ENCODE peak calls at places on chromosomes 6 and 20, in ten cellular contexts. One of them, this sample, is unnamed.

GRCh38 chr6:358847-359246 is 32.7 kb upstream of the IRF4 start:
- DNase-seq in CD8-positive, alpha-beta T cell: no peak
- DNase-seq in fibroblast of lung: no peak
- DNase-seq in GM23338: no peak
- DNase-seq in tibial artery: peak; percentile 60
- DNase-seq in upper lobe of left lung: peak; percentile 74
- DNase-seq in left lung: no peak
- DNase-seq in body of pancreas: no peak
- DNase-seq in prostate gland: no peak
- DNase-seq in pancreas: no peak
- DNase-seq in this sample: no peak

GRCh38 chr20:4962257-4962855 is 39.0 kb downstream of the SLC23A2 start:
- DNase-seq in CD8-positive, alpha-beta T cell: peak; percentile 3
- DNase-seq in fibroblast of lung: no peak
- DNase-seq in GM23338: no peak
- DNase-seq in tibial artery: no peak
- DNase-seq in upper lobe of left lung: no peak
- DNase-seq in left lung: no peak
- DNase-seq in body of pancreas: no peak
- DNase-seq in prostate gland: no peak
- DNase-seq in pancreas: no peak
- DNase-seq in this sample: peak; percentile 38

GRCh38 chr20:54606384-54606783 is 131.0 kb downstream of the DOK5 start:
- DNase-seq in CD8-positive, alpha-beta T cell: no peak
- DNase-seq in fibroblast of lung: no peak
- DNase-seq in GM23338: no peak
- DNase-seq in tibial artery: no peak
- DNase-seq in upper lobe of left lung: no peak
- DNase-seq in left lung: no peak
- DNase-seq in body of pancreas: no peak
- DNase-seq in prostate gland: no peak
- DNase-seq in pancreas: no peak
- DNase-seq in this sample: no peak

GRCh38 chr20:45918182-45918737 is 6.3 kb upstream of the PLTP start:
- DNase-seq in CD8-positive, alpha-beta T cell: no peak
- DNase-seq in fibroblast of lung: peak; percentile 91
- DNase-seq in GM23338: no peak
- DNase-seq in tibial artery: no peak
- DNase-seq in upper lobe of left lung: no peak
- DNase-seq in left lung: no peak
- DNase-seq in body of pancreas: no peak
- DNase-seq in prostate gland: no peak
- DNase-seq in pancreas: no peak
- DNase-seq in this sample: no peak

GRCh38 chr6:16719488-16719887 is 41.8 kb downstream of the ATXN1 start:
- DNase-seq in CD8-positive, alpha-beta T cell: no peak
- DNase-seq in fibroblast of lung: no peak
- DNase-seq in GM23338: no peak
- DNase-seq in tibial artery: no peak
- DNase-seq in upper lobe of left lung: no peak
- DNase-seq in left lung: no peak
- DNase-seq in body of pancreas: no peak
- DNase-seq in prostate gland: no peak
- DNase-seq in pancreas: no peak
- DNase-seq in this sample: no peak

GRCh38 chr6:16741112-16742016 is 19.9 kb downstream of the ATXN1 start:
- DNase-seq in CD8-positive, alpha-beta T cell: no peak
- DNase-seq in fibroblast of lung: peak; percentile 90
- DNase-seq in GM23338: no peak
- DNase-seq in tibial artery: no peak
- DNase-seq in upper lobe of left lung: no peak
- DNase-seq in left lung: no peak
- DNase-seq in body of pancreas: no peak
- DNase-seq in prostate gland: no peak
- DNase-seq in pancreas: no peak
- DNase-seq in this sample: no peak

GRCh38 chr6:44061375-44062104 is 65.7 kb downstream of the MRPL14 start:
- DNase-seq in CD8-positive, alpha-beta T cell: no peak
- DNase-seq in fibroblast of lung: peak; percentile 59
- DNase-seq in GM23338: no peak
- DNase-seq in tibial artery: no peak
- DNase-seq in upper lobe of left lung: no peak
- DNase-seq in left lung: no peak
- DNase-seq in body of pancreas: no peak
- DNase-seq in prostate gland: no peak
- DNase-seq in pancreas: no peak
- DNase-seq in this sample: no peak

GRCh38 chr20:10857362-10858070 is 183.7 kb upstream of the JAG1 start:
- DNase-seq in CD8-positive, alpha-beta T cell: no peak
- DNase-seq in fibroblast of lung: peak; percentile 65
- DNase-seq in GM23338: no peak
- DNase-seq in tibial artery: no peak
- DNase-seq in upper lobe of left lung: no peak
- DNase-seq in left lung: peak; percentile 51
- DNase-seq in body of pancreas: peak; percentile 62
- DNase-seq in prostate gland: no peak
- DNase-seq in pancreas: no peak
- DNase-seq in this sample: no peak

GRCh38 chr20:36832791-36833190 is 43.1 kb upstream of the TLDC2 start:
- DNase-seq in CD8-positive, alpha-beta T cell: no peak
- DNase-seq in fibroblast of lung: no peak
- DNase-seq in GM23338: no peak
- DNase-seq in tibial artery: no peak
- DNase-seq in upper lobe of left lung: no peak
- DNase-seq in left lung: no peak
- DNase-seq in body of pancreas: no peak
- DNase-seq in prostate gland: no peak
- DNase-seq in pancreas: no peak
- DNase-seq in this sample: no peak

GRCh38 chr20:35009665-35010328 is 54.1 kb downstream of the MYH7B start:
- DNase-seq in CD8-positive, alpha-beta T cell: no peak
- DNase-seq in fibroblast of lung: no peak
- DNase-seq in GM23338: no peak
- DNase-seq in tibial artery: no peak
- DNase-seq in upper lobe of left lung: no peak
- DNase-seq in left lung: peak; percentile 21
- DNase-seq in body of pancreas: peak; percentile 0
- DNase-seq in prostate gland: no peak
- DNase-seq in pancreas: no peak
- DNase-seq in this sample: no peak

GRCh38 chr6:148358196-148358785 is 15.7 kb downstream of the SASH1 start:
- DNase-seq in CD8-positive, alpha-beta T cell: no peak
- DNase-seq in fibroblast of lung: peak; percentile 82
- DNase-seq in GM23338: no peak
- DNase-seq in tibial artery: peak; percentile 83
- DNase-seq in upper lobe of left lung: no peak
- DNase-seq in left lung: no peak
- DNase-seq in body of pancreas: peak; percentile 59
- DNase-seq in prostate gland: no peak
- DNase-seq in pancreas: no peak
- DNase-seq in this sample: no peak

GRCh38 chr6:152423216-152424103 is 213.7 kb downstream of the SYNE1 start:
- DNase-seq in CD8-positive, alpha-beta T cell: no peak
- DNase-seq in fibroblast of lung: no peak
- DNase-seq in GM23338: no peak
- DNase-seq in tibial artery: no peak
- DNase-seq in upper lobe of left lung: no peak
- DNase-seq in left lung: no peak
- DNase-seq in body of pancreas: no peak
- DNase-seq in prostate gland: no peak
- DNase-seq in pancreas: no peak
- DNase-seq in this sample: no peak

GRCh38 chr6:125886914-125887313 is 69.7 kb upstream of the HINT3 start:
- DNase-seq in CD8-positive, alpha-beta T cell: no peak
- DNase-seq in fibroblast of lung: no peak
- DNase-seq in GM23338: no peak
- DNase-seq in tibial artery: no peak
- DNase-seq in upper lobe of left lung: no peak
- DNase-seq in left lung: no peak
- DNase-seq in body of pancreas: no peak
- DNase-seq in prostate gland: no peak
- DNase-seq in pancreas: no peak
- DNase-seq in this sample: no peak

GRCh38 chr6:125887372-125887771 is 69.2 kb upstream of the HINT3 start:
- DNase-seq in CD8-positive, alpha-beta T cell: no peak
- DNase-seq in fibroblast of lung: no peak
- DNase-seq in GM23338: no peak
- DNase-seq in tibial artery: no peak
- DNase-seq in upper lobe of left lung: no peak
- DNase-seq in left lung: no peak
- DNase-seq in body of pancreas: no peak
- DNase-seq in prostate gland: no peak
- DNase-seq in pancreas: no peak
- DNase-seq in this sample: no peak

GRCh38 chr6:125884656-125885055 is 71.9 kb upstream of the HINT3 start:
- DNase-seq in CD8-positive, alpha-beta T cell: no peak
- DNase-seq in fibroblast of lung: peak; percentile 17
- DNase-seq in GM23338: no peak
- DNase-seq in tibial artery: no peak
- DNase-seq in upper lobe of left lung: no peak
- DNase-seq in left lung: no peak
- DNase-seq in body of pancreas: no peak
- DNase-seq in prostate gland: no peak
- DNase-seq in pancreas: no peak
- DNase-seq in this sample: no peak

DNA sequence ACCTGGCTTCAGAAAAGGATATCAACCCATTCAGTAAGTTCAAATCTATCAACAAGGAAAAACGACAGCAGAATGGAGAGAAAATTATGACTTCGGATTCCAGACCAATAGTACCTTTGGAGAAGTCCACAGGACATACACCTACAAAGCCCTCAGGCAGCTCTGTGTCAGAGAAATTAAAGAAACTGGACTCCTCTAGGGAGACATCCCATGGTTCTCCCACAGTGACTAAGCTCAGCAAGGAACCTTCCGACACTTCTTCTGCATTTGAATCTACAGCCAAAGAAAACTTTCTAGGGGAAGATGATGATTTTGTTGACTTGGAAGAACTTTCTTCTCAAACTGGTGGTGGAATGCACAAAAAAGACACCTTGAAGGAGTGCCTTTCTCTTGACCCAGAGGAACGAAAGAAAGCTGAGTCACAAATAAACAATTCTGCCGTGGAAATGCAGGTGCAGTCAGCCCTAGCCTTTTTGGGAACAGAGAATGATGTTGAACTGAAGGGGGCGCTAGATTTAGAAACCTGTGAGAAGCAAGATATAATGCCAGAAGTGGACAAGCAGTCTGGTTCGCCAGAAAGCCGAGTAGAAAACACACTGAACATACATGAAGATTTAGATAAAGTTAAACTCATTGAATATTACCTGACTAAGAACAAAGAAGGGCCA is 67.4 kb upstream of the HINT3 start:
- DNase-seq in CD8-positive, alpha-beta T cell: no peak
- DNase-seq in fibroblast of lung: peak; percentile 56
- DNase-seq in GM23338: peak; percentile 89
- DNase-seq in tibial artery: no peak
- DNase-seq in upper lobe of left lung: no peak
- DNase-seq in left lung: no peak
- DNase-seq in body of pancreas: peak; percentile 56
- DNase-seq in prostate gland: no peak
- DNase-seq in pancreas: no peak
- DNase-seq in this sample: no peak
- TF ChIP-seq CTCF in CD8-positive, alpha-beta T cell: peak; percentile 68
- TF ChIP-seq CTCF in fibroblast of lung: peak; percentile 33
- TF ChIP-seq CTCF in GM23338: peak; percentile 92
- TF ChIP-seq CTCF in tibial artery: no peak
- TF ChIP-seq CTCF in upper lobe of left lung: peak; percentile 19
- TF ChIP-seq CTCF in left lung: peak; percentile 44
- TF ChIP-seq CTCF in body of pancreas: peak; percentile 53
- TF ChIP-seq CTCF in prostate gland: peak; percentile 28
- TF ChIP-seq CTCF in pancreas: no peak
- TF ChIP-seq CTCF in this sample: peak; percentile 38

DNA sequence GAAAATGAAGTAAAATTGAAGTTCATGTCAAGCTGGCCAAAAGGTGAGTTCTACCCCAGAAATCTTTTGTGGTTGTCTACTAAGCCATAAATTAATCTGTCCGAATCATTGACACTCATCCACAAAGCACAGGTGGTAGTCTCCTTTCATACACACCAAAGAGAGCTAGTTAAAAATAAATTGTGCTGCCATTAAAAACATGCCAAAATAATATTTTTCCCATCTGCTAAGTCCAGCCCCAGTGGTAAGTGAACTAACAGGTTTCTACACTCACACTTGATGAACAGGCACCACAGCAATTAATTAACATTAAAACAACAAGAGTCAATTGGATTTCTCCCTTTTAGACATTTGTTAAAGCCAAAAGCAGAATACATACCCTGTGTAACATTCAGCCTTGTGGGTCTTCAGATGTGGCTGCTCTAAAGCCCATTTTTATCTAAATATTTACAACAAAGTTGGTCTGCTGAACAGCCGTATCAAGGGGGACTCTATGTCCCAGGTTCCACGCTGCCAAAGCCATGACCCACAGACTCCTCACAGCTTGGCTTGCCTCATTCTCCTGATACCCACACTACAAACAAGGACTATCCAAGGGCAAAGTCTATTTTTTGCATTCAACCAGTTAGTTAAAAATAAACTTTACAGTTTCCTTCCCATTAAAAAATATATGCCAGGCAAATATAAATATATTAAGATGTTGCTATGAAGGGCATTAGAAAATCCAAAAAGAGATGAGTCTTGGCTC is 490.4 kb downstream of the BMP2 start:
- DNase-seq in CD8-positive, alpha-beta T cell: no peak
- DNase-seq in fibroblast of lung: no peak
- DNase-seq in GM23338: no peak
- DNase-seq in tibial artery: no peak
- DNase-seq in upper lobe of left lung: no peak
- DNase-seq in left lung: no peak
- DNase-seq in body of pancreas: no peak
- DNase-seq in prostate gland: no peak
- DNase-seq in pancreas: no peak
- DNase-seq in this sample: no peak
- H3K27ac ChIP-seq in CD8-positive, alpha-beta T cell: no peak overlapping the region
- H3K27ac ChIP-seq in fibroblast of lung: no peak overlapping the region
- H3K27ac ChIP-seq in GM23338: no peak overlapping the region
- H3K27ac ChIP-seq in tibial artery: no peak overlapping the region
- H3K27ac ChIP-seq in upper lobe of left lung: no peak overlapping the region
- H3K27ac ChIP-seq in left lung: no peak overlapping the region
- H3K27ac ChIP-seq in body of pancreas: no peak overlapping the region
- H3K27ac ChIP-seq in prostate gland: no peak overlapping the region
- H3K27ac ChIP-seq in pancreas: no peak overlapping the region
- H3K27ac ChIP-seq in this sample: no peak overlapping the region

GRCh38 chr20:1326031-1326930 is 2.7 kb downstream of the SDCBP2 start:
- DNase-seq in CD8-positive, alpha-beta T cell: no peak
- DNase-seq in fibroblast of lung: peak; percentile 74
- DNase-seq in GM23338: no peak
- DNase-seq in tibial artery: peak; percentile 17
- DNase-seq in upper lobe of left lung: no peak
- DNase-seq in left lung: no peak
- DNase-seq in body of pancreas: peak; percentile 0
- DNase-seq in prostate gland: no peak
- DNase-seq in pancreas: no peak
- DNase-seq in this sample: no peak
- H3K27me3 ChIP-seq in CD8-positive, alpha-beta T cell: no peaks in the 10 kb centered on the region
- H3K27me3 ChIP-seq in fibroblast of lung: no peaks in the 10 kb centered on the region
- H3K27me3 ChIP-seq in GM23338: no peaks in the 10 kb centered on the region
- H3K27me3 ChIP-seq in tibial artery: no peaks in the 10 kb centered on the region
- H3K27me3 ChIP-seq in upper lobe of left lung: no peaks in the 10 kb centered on the region
- H3K27me3 ChIP-seq in left lung: no peaks in the 10 kb centered on the region
- H3K27me3 ChIP-seq in body of pancreas: no peaks in the 10 kb centered on the region
- H3K27me3 ChIP-seq in prostate gland: no peaks in the 10 kb centered on the region
- H3K27me3 ChIP-seq in pancreas: no peaks in the 10 kb centered on the region
- H3K27me3 ChIP-seq in this sample: no peaks in the 10 kb centered on the region

GRCh38 chr20:56983813-56984212 is 282.6 kb downstream of the BMP7 start:
- DNase-seq in CD8-positive, alpha-beta T cell: no peak
- DNase-seq in fibroblast of lung: no peak
- DNase-seq in GM23338: no peak
- DNase-seq in tibial artery: no peak
- DNase-seq in upper lobe of left lung: no peak
- DNase-seq in left lung: no peak
- DNase-seq in body of pancreas: no peak
- DNase-seq in prostate gland: no peak
- DNase-seq in pancreas: no peak
- DNase-seq in this sample: no peak
- TF ChIP-seq CTCF in CD8-positive, alpha-beta T cell: no peak
- TF ChIP-seq CTCF in fibroblast of lung: no peak
- TF ChIP-seq CTCF in GM23338: no peak
- TF ChIP-seq CTCF in tibial artery: no peak
- TF ChIP-seq CTCF in upper lobe of left lung: no peak
- TF ChIP-seq CTCF in left lung: no peak
- TF ChIP-seq CTCF in body of pancreas: no peak
- TF ChIP-seq CTCF in prostate gland: no peak
- TF ChIP-seq CTCF in pancreas: no peak
- TF ChIP-seq CTCF in this sample: no peak

This sample was measured in CD4-positive, alpha-beta T cell.